ENCODE peak calls at places on chromosomes 4 and X, in six cellular contexts. A, M, P, G, J and L are unnamed samples.

GRCh38 chr4:116531026-116531425 is 554.4 kb downstream of the TRAM1L1 start:
- DNase-seq in A (no peak), M (no peak), P (no peak), G (no peak), J (no peak), L (no peak)

GRCh38 chr4:14640476-14640875 is 361.8 kb upstream of the CPEB2 start:
- DNase-seq in A (no peak), M (no peak), P (no peak), G (no peak), J (no peak), L (no peak)

GRCh38 chr4:112633477-112634235 is 3.1 kb downstream of the ZGRF1 start:
- DNase-seq in A (no peak), M (no peak), P (no peak), G (peak; percentile 17), J (no peak), L (no peak)

GRCh38 chr4:90127223-90127705 is at the start of gene CCSER1:
- DNase-seq in A (no peak), M (peak; percentile 51), P (peak; percentile 24), G (no peak), J (peak; percentile 27), L (no peak)

GRCh38 chr4:38563703-38564490 is 100.1 kb upstream of the KLF3 start:
- DNase-seq in A (no peak), M (no peak), P (no peak), G (no peak), J (no peak), L (no peak)

GRCh38 chrX:96576358-96576757 is 108.3 kb upstream of the DIAPH2 start:
- DNase-seq in A (no peak), M (no peak), P (no peak), G (no peak), J (no peak), L (no peak)

GRCh38 chrX:49850028-49850427 is 20.9 kb downstream of the PAGE4 start:
- DNase-seq in A (no peak), M (no peak), P (no peak), G (no peak), J (no peak), L (no peak)

GRCh38 chr4:252065-252601 is 53.1 kb downstream of the ZNF732 start:
- DNase-seq in A (no peak), M (no peak), P (no peak), G (no peak), J (no peak), L (no peak)

GRCh38 chr4:151772322-151772721 is 11.5 kb upstream of the GATB start:
- DNase-seq in A (no peak), M (no peak), P (no peak), G (no peak), J (no peak), L (no peak)

GRCh38 chrX:103562801-103563200 is 22.5 kb upstream of the TCEAL4 start:
- DNase-seq in A (no peak), M (no peak), P (no peak), G (no peak), J (no peak), L (no peak)

GRCh38 chrX:18390941-18391538 is 34.4 kb upstream of the CDKL5 start:
- DNase-seq in A (peak; percentile 38), M (peak; percentile 71), P (peak; percentile 53), G (peak; percentile 13), J (peak; percentile 59), L (no peak)

GRCh38 chr4:80918004-80918403 is 112.5 kb upstream of the BMP3 start:
- DNase-seq in A (no peak), M (no peak), P (no peak), G (no peak), J (no peak), L (no peak)

GRCh38 chr4:101269682-101270081 is 77.6 kb downstream of the PPP3CA start:
- DNase-seq in A (no peak), M (no peak), P (no peak), G (no peak), J (no peak), L (no peak)

GRCh38 chr4:13159041-13159620 is 325.0 kb downstream of the RAB28 start:
- DNase-seq in A (no peak), M (no peak), P (no peak), G (no peak), J (no peak), L (no peak)

GRCh38 chr4:76546282-76547166 is 111.5 kb downstream of the SHROOM3 start:
- DNase-seq in A (no peak), M (peak; percentile 72), P (no peak), G (no peak), J (no peak), L (no peak)

GRCh38 chr4:213971-214370 is 89.7 kb downstream of the ZNF718 start:
- DNase-seq in A (no peak), M (no peak), P (no peak), G (no peak), J (no peak), L (no peak)

GRCh38 chr4:8209176-8209874 is 10.2 kb downstream of the SH3TC1 start:
- DNase-seq in A (no peak), M (no peak), P (no peak), G (no peak), J (no peak), L (no peak)

GRCh38 chr4:6986781-6987565 is 56.2 kb upstream of the TADA2B start:
- DNase-seq in A (peak; percentile 98), M (peak; percentile 97), P (peak; percentile 95), G (peak; percentile 60), J (peak; percentile 92), L (peak; percentile 90)
- TF ChIP-seq POLR2A in A (peak; percentile 79), M (no peak), P (peak; percentile 83), G (peak; percentile 84), J (peak; percentile 85), L (peak; percentile 58)

GRCh38 chrX:21837056-21837455 is 2.4 kb upstream of the MBTPS2 start:
- DNase-seq in A (no peak), M (no peak), P (no peak), G (no peak), J (no peak), L (no peak)

GRCh38 chrX:21843179-21843578 is 3.8 kb downstream of the MBTPS2 start:
- DNase-seq in A (no peak), M (no peak), P (no peak), G (no peak), J (no peak), L (no peak)

GRCh38 chrX:21840199-21840557 is 761 bp downstream of the MBTPS2 start:
- DNase-seq in A (no peak), M (no peak), P (no peak), G (no peak), J (no peak), L (no peak)

GRCh38 chrX:21838937-21839333 is 482 bp upstream of the MBTPS2 start:
- DNase-seq in A (no peak), M (no peak), P (no peak), G (no peak), J (no peak), L (no peak)

DNA sequence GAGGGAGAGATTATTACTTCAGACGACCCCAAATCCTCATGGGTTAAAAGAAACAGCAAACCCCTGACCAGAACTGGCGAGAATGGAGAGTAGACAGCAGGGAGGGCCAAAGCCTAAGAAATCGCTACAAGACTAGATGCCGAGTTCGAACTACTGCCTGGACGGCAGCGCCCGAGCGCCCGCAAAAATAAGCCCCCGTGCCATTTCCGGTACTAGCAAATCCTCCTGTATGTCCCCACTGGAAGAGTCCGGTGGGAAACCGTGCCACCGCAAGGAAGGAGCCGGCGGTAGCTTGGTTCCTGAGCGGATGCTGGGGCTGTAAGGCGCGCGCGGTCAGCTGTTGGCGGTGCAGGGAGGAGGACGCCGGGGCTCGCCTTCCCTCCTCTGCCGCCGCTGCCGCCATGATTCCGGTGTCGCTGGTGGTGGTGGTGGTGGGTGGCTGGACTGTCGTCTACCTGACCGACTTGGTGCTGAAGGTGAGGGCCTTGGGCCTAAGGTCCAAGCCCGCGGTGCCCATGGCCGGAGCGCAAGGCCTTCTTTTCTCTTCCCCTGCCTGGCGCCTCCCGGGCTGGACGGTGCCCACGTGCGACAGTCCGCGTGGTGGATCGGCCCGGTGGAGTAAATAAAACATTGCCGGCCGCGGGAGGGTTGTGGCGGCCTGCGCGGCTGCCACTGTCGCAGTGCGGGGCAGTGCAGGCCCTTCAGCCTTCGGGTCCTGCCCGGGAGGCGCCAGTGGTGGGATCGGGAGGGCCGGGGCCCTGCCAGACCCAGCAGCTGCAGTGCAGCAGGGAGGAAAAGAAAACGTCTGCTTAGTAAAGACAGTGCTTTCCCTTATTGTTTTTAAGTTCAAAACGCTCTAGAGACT is at the start of gene MBTPS2:
- DNase-seq in A (peak; percentile 56), M (peak; percentile 81), P (peak; percentile 80), G (peak; percentile 46), J (peak; percentile 57), L (peak; percentile 13)
- TF ChIP-seq POLR2A in A (peak; percentile 85), M (peak; percentile 58), P (peak; percentile 51), G (peak; percentile 93), J (no peak), L (peak; percentile 70)

DNA sequence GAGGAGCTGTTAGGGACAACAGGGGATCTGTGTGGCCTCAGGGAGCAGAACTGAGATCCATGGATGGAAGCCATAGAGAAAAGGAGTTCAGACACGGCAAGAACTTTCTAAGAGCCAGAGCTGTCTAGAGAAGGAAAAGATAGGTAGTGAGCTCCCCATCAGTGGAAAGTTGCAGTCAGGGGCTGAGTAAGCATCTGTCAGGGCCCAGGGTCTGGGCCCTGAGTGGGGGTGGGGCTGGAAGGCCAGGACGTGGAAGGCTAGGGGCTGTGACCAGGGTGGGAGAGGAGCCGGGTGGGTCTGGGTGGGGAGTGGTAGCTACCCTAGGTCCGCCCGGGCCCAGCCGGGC is 324 bp upstream of the MSN start:
- DNase-seq in A (no peak), M (no peak), P (no peak), G (no peak), J (no peak), L (no peak)
- TF ChIP-seq POLR2A in A (no peak), M (no peak), P (no peak), G (no peak), J (no peak), L (no peak)

GRCh38 chrX:78532363-78532762 is 126.8 kb downstream of the RTL3 start:
- DNase-seq in A (no peak), M (no peak), P (no peak), G (no peak), J (no peak), L (no peak)

GRCh38 chrX:78527818-78528217 is 131.3 kb downstream of the RTL3 start:
- DNase-seq in A (no peak), M (no peak), P (no peak), G (no peak), J (no peak), L (no peak)

GRCh38 chrX:78522601-78523000 is 136.5 kb downstream of the RTL3 start:
- DNase-seq in A (no peak), M (no peak), P (no peak), G (no peak), J (no peak), L (no peak)

DNA sequence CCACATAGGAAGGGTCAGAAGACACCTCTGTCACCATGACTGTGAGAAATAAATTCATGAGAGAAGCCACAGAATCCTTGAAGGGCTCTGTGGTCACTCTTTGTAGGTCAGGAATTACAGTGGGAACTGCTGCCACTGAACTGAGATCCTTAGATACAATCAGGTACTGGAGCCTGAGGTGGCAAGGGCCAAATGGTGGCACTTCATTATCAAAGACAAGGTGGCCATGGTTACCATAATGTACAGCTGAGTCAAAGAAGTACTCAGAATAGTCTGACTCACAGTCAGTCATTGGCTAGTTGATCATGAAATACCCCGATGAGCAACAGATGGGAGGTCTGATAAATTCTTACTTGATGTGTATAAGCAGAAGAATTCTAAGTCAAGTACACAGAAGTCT is 131.9 kb downstream of the RTL3 start:
- DNase-seq in A (no peak), M (no peak), P (no peak), G (no peak), J (no peak), L (no peak)
- TF ChIP-seq POLR2A in A (no peak), M (no peak), P (no peak), G (no peak), J (no peak), L (no peak)